ENCODE peak calls at places on chromosomes 7 and 10, in five cellular contexts. Q, Z, N, S and O are unnamed samples.
A peak's percentile ranks its signal among the peaks of the same experiment; 100 is the strongest.

GRCh38 chr10:49756641-49757040 is 5.5 kb downstream of the OGDHL start:
- DNase-seq in Q (no peak), Z (no peak), N (no peak), S (no peak), O (no peak)

GRCh38 chr10:122632031-122632430 is 67.6 kb downstream of the C10orf120 start:
- DNase-seq in Q (no peak), Z (no peak), N (peak; percentile 54), S (peak; percentile 17), O (no peak)

GRCh38 chr7:100563809-100564400 is 9.8 kb downstream of the SAP25 start:
- DNase-seq in Q (peak; percentile 76), Z (peak; percentile 87), N (peak; percentile 86), S (peak; percentile 82), O (peak; percentile 91)

GRCh38 chr7:141702047-141702567 is at the start of gene DENND11:
- DNase-seq in Q (peak; percentile 26), Z (peak; percentile 70), N (peak; percentile 74), S (peak; percentile 26), O (peak; percentile 85)

GRCh38 chr10:95388539-95388938 is 97.7 kb upstream of the PDLIM1 start:
- DNase-seq in Q (peak; percentile 65), Z (no peak), N (peak; percentile 79), S (no peak), O (no peak)

GRCh38 chr7:92815412-92815811 is 21.0 kb downstream of the CDK6 start:
- DNase-seq in Q (no peak), Z (no peak), N (no peak), S (no peak), O (no peak)

GRCh38 chr10:18109471-18109870 is 30.8 kb upstream of the CACNB2 start:
- DNase-seq in Q (no peak), Z (no peak), N (no peak), S (no peak), O (no peak)

GRCh38 chr10:5565205-5565545 is 40.4 kb downstream of the CALML3 start:
- DNase-seq in Q (no peak), Z (peak; percentile 22), N (peak; percentile 24), S (no peak), O (no peak)

GRCh38 chr7:18577096-18577771 is 81.7 kb downstream of the HDAC9 start:
- DNase-seq in Q (no peak), Z (no peak), N (no peak), S (no peak), O (no peak)

GRCh38 chr7:67625257-67625713 is 628.7 kb downstream of the TYW1 start:
- DNase-seq in Q (peak; percentile 61), Z (peak; percentile 76), N (peak; percentile 71), S (peak; percentile 84), O (peak; percentile 84)

GRCh38 chr10:102281103-102281502 is 35.8 kb downstream of the GBF1 start:
- DNase-seq in Q (no peak), Z (no peak), N (no peak), S (no peak), O (no peak)

GRCh38 chr7:136009488-136010079 is 32.4 kb upstream of the MTPN start:
- DNase-seq in Q (peak; percentile 9), Z (no peak), N (no peak), S (no peak), O (no peak)

GRCh38 chr7:6394114-6394513 is 53.6 kb downstream of the DAGLB start:
- DNase-seq in Q (no peak), Z (no peak), N (no peak), S (no peak), O (no peak)
- H3K4me1 ChIP-seq in Q (peaks cover under 1% of the 10 kb centered on the region), Z (peaks cover 79% of the 10 kb centered on the region), N (no peaks in the 10 kb centered on the region), S (peaks cover 93% of the 10 kb centered on the region), O (peaks cover 29% of the 10 kb centered on the region)

GRCh38 chr7:32582036-32582435 is 86.7 kb downstream of the AVL9 start:
- DNase-seq in Q (no peak), Z (no peak), N (no peak), S (no peak), O (no peak)

GRCh38 chr7:32587431-32587948 is 92.2 kb downstream of the AVL9 start:
- DNase-seq in Q (no peak), Z (no peak), N (no peak), S (peak; percentile 60), O (peak; percentile 25)

GRCh38 chr7:32583791-32584190 is 88.5 kb downstream of the AVL9 start:
- DNase-seq in Q (no peak), Z (no peak), N (no peak), S (no peak), O (no peak)

GRCh38 chr7:32588657-32589056 is 93.4 kb downstream of the AVL9 start:
- DNase-seq in Q (no peak), Z (no peak), N (no peak), S (no peak), O (no peak)

DNA sequence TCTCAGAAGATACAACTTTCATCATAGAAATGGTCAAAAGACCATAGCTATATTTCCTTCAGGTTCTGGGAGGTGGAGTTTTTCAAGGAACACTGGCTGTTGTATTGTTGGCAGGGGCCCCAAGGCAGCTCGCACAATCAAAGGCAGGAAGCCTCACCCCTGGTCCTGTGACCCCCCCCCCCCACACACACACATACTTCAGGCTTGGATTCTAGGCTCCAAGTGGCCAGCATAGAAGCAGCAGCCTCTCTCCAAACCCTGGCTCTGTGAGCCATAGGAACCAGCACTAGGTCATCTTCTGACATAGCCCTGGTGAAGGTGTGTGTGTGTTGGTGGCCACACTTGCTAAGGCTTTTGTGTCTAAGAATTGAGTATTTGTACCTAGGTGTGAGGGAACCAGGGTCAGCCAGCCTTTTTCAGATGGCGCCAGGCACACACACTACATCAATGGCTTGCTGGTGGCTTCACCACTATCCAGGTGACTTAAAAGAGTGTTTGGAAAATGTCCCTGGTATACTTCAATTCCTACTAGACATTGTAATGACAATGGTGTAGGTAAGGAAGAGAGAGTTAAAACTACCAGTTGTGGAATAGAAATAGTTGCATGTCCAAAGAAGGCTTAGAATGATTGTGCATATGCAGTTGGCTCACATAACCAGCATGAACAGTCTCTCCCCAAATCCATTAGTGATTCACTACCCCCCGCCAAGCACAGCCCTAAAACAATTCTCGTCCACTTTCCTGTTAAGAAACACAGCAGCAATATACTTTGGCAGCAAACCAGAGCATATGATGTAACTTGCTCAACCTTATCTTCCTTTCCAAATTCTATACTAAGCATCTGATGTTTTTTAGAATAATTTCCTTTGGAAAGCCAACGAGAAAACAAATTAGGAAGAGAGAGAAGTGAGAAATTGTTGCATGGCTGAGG is 91.3 kb downstream of the AVL9 start:
- DNase-seq in Q (no peak), Z (no peak), N (no peak), S (peak; percentile 76), O (peak; percentile 62)
- H3K27ac ChIP-seq in Q (no peak overlapping the region), Z (peak overlapping the region; percentile 66), N (peak overlapping the region; percentile 34), S (peak overlapping the region; percentile 33), O (peak overlapping the region; percentile 95)

DNA sequence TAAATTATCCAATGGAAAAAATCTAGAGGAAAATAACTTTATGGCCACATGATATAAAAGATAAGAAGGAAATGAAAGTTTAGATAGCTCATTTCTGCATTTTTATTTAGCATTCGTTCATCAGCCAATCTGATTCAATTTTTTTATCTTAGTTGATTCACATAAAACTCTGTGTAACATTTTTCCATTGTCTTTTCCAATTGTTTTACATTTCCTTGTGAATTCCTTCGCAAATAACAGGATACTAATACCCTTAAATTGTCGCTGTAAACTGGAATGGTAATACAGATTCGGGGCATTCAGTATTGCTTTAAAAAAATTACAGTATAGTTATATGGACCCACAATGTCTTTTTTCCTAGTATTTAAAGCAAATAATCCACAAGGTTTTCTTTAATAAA is 136.4 kb downstream of the CUBN start:
- DNase-seq in Q (no peak), Z (no peak), N (no peak), S (no peak), O (no peak)
- H3K4me3 ChIP-seq in Q (no peak overlapping the region), Z (no peak overlapping the region), N (no peak overlapping the region), S (no peak overlapping the region), O (no peak overlapping the region)

DNA sequence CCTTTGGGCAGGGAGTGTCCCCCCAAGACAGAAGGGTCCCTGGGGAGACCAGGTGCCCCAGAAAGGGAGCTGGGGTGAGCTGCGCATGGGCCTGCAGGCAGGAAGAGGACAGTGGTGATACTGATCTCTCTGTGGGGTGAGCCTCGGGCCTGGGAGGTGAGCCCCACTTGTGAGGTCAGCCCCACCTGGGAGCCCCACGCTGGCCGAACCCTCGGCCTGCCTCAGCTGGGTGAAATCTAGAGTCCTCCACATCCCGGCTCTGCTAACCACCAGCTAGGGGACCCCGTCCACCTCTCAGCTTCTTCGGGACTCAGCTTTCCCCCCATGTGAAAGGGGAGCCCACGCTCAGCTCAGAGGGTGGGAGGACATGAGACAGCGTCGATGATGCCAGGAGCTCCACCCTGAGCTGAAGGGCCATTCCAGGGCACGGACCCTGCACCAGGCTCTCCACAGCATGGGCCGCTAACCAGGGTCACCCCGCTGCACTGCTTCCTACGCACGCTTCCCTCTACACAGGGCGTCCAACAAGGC is 48.8 kb downstream of the CAMK2B start:
- DNase-seq in Q (no peak), Z (peak; percentile 28), N (peak; percentile 43), S (no peak), O (peak; percentile 4)
- H3K4me1 ChIP-seq in Q (no peaks in the 10 kb centered on the region), Z (no peaks in the 10 kb centered on the region), N (no peaks in the 10 kb centered on the region), S (no peaks in the 10 kb centered on the region), O (peaks cover 4% of the 10 kb centered on the region)